ENCODE peak calls at places on chromosome 10, in ten cellular contexts. F is activated naive CD4-positive, alpha-beta T cell treated with Interleukin-2 at 50 U/mL for 16 hours; T is Panc1; D is kidney glomerular epithelial cell; Q is right lobe of liver; N is cortex of kidney; O is mesendoderm; C is neural crest cell; R is cardiac muscle cell; G is HS-5. Y is an unnamed sample.

GRCh38 chr10:49632406-49633317 is 18.8 kb downstream of the CHAT start:
- DNase-seq in F (no peak), Q (no peak), G (no peak), O (peak; percentile 75), R (no peak), D (no peak), T (no peak), C (no peak), N (no peak), Y (no peak)

GRCh38 chr10:133274751-133275682 is 1.7 kb downstream of the ADAM8 start:
- DNase-seq in F (peak; percentile 89), C (no peak), Q (peak; percentile 52), G (no peak), D (no peak), R (peak; percentile 44), T (no peak), N (no peak), O (no peak), Y (peak; percentile 23)

GRCh38 chr10:72007246-72007892 is 43.2 kb downstream of the CHST3 start:
- DNase-seq in D (no peak), C (no peak), O (no peak), F (no peak), G (no peak), T (no peak), Q (no peak), N (no peak), R (no peak), Y (no peak)

GRCh38 chr10:122034149-122034756 is 45.3 kb downstream of the TACC2 start:
- DNase-seq in O (no peak), T (no peak), F (no peak), R (no peak), G (peak; percentile 20), N (no peak), D (peak; percentile 55), C (no peak), Q (no peak), Y (no peak)

GRCh38 chr10:111612273-111612672 is 535.4 kb downstream of the ADRA2A start:
- DNase-seq in G (no peak), D (no peak), R (no peak), T (no peak), Q (no peak), F (no peak), O (no peak), C (no peak), N (no peak), Y (no peak)

GRCh38 chr10:8144496-8144895 is 90.0 kb downstream of the GATA3 start:
- DNase-seq in G (no peak), R (no peak), O (no peak), D (no peak), C (no peak), T (no peak), N (no peak), Q (no peak), F (no peak), Y (no peak)

GRCh38 chr10:121112618-121113384 is 261.6 kb downstream of the WDR11 start:
- DNase-seq in C (no peak), G (no peak), R (no peak), O (peak; percentile 82), D (no peak), Q (no peak), T (no peak), N (no peak), F (no peak), Y (no peak)

GRCh38 chr10:126979311-126979710 is 74.1 kb downstream of the DOCK1 start:
- DNase-seq in G (no peak), R (no peak), O (peak; percentile 75), C (no peak), T (no peak), Q (no peak), F (no peak), N (no peak), D (no peak), Y (no peak)

GRCh38 chr10:31612082-31612481 is 293.1 kb downstream of the ZEB1 start:
- DNase-seq in R (no peak), G (no peak), O (no peak), D (no peak), C (no peak), F (no peak), N (no peak), T (no peak), Q (no peak), Y (no peak)

GRCh38 chr10:21304608-21305007 is 220.9 kb downstream of the SKIDA1 start:
- DNase-seq in T (no peak), N (no peak), O (no peak), C (no peak), R (no peak), G (no peak), Q (no peak), F (no peak), D (no peak), Y (no peak)

GRCh38 chr10:71829171-71829570 is 21.9 kb downstream of the PSAP start:
- DNase-seq in C (no peak), D (no peak), N (no peak), T (no peak), F (no peak), R (no peak), G (no peak), O (no peak), Q (no peak), Y (no peak)

Y was measured in NK-92 treated with Interleukin-12 subunit alpha and Interleukin-12 subunit beta, amount 100 ng/mL, for 24 hours.